ENCODE peak calls at places on chromosomes 3 and 15, in six cellular contexts. One of them, this sample, is unnamed.

GRCh38 chr3:159740054-159740453 is 248.6 kb upstream of the IL12A start:
- DNase-seq in GM12878: no peak
- DNase-seq in SK-N-SH: no peak
- DNase-seq in HepG2: no peak
- DNase-seq in H1: no peak
- DNase-seq in K562: no peak
- DNase-seq in this sample: no peak

GRCh38 chr15:34618073-34618472 is 34.6 kb upstream of the GOLGA8B start:
- DNase-seq in GM12878: no peak
- DNase-seq in SK-N-SH: no peak
- DNase-seq in HepG2: no peak
- DNase-seq in H1: no peak
- DNase-seq in K562: no peak
- DNase-seq in this sample: no peak

GRCh38 chr15:68440136-68440535 is 8.2 kb upstream of the ITGA11 start:
- DNase-seq in GM12878: no peak
- DNase-seq in SK-N-SH: no peak
- DNase-seq in HepG2: no peak
- DNase-seq in H1: peak; percentile 16
- DNase-seq in K562: no peak
- DNase-seq in this sample: no peak

GRCh38 chr15:68821898-68822380 is 1.2 kb upstream of the ANP32A start:
- DNase-seq in GM12878: no peak
- DNase-seq in SK-N-SH: no peak
- DNase-seq in HepG2: peak; percentile 69
- DNase-seq in H1: no peak
- DNase-seq in K562: no peak
- DNase-seq in this sample: peak; percentile 43

GRCh38 chr3:18027161-18027939 is 284.9 kb upstream of the TBC1D5 start:
- DNase-seq in GM12878: no peak
- DNase-seq in SK-N-SH: no peak
- DNase-seq in HepG2: no peak
- DNase-seq in H1: no peak
- DNase-seq in K562: no peak
- DNase-seq in this sample: no peak

GRCh38 chr3:102163039-102163817 is 271.6 kb upstream of the ZPLD1 start:
- DNase-seq in GM12878: no peak
- DNase-seq in SK-N-SH: peak; percentile 42
- DNase-seq in HepG2: no peak
- DNase-seq in H1: no peak
- DNase-seq in K562: no peak
- DNase-seq in this sample: no peak

GRCh38 chr3:113079532-113079931 is 88.7 kb downstream of the GTPBP8 start:
- DNase-seq in GM12878: no peak
- DNase-seq in SK-N-SH: no peak
- DNase-seq in HepG2: no peak
- DNase-seq in H1: no peak
- DNase-seq in K562: no peak
- DNase-seq in this sample: no peak

GRCh38 chr3:116607205-116607604 is 102.4 kb upstream of the TUSC7 start:
- DNase-seq in GM12878: no peak
- DNase-seq in SK-N-SH: no peak
- DNase-seq in HepG2: no peak
- DNase-seq in H1: no peak
- DNase-seq in K562: no peak
- DNase-seq in this sample: no peak

GRCh38 chr3:110341047-110341446 is 730.6 kb upstream of the NECTIN3 start:
- DNase-seq in GM12878: no peak
- DNase-seq in SK-N-SH: no peak
- DNase-seq in HepG2: no peak
- DNase-seq in H1: no peak
- DNase-seq in K562: no peak
- DNase-seq in this sample: no peak

GRCh38 chr15:40115670-40116093 is 7.0 kb upstream of the BMF start:
- DNase-seq in GM12878: peak; percentile 83
- DNase-seq in SK-N-SH: no peak
- DNase-seq in HepG2: peak; percentile 54
- DNase-seq in H1: no peak
- DNase-seq in K562: no peak
- DNase-seq in this sample: peak; percentile 89

GRCh38 chr3:42301446-42302175 is 35.6 kb upstream of the CCK start:
- DNase-seq in GM12878: no peak
- DNase-seq in SK-N-SH: no peak
- DNase-seq in HepG2: no peak
- DNase-seq in H1: no peak
- DNase-seq in K562: no peak
- DNase-seq in this sample: no peak

GRCh38 chr15:63402498-63403253 is 21.0 kb upstream of the CA12 start:
- DNase-seq in GM12878: no peak
- DNase-seq in SK-N-SH: peak; percentile 41
- DNase-seq in HepG2: peak; percentile 23
- DNase-seq in H1: peak; percentile 53
- DNase-seq in K562: no peak
- DNase-seq in this sample: no peak

GRCh38 chr3:101970915-101971314 is 121.6 kb downstream of the NFKBIZ start:
- DNase-seq in GM12878: no peak
- DNase-seq in SK-N-SH: no peak
- DNase-seq in HepG2: no peak
- DNase-seq in H1: no peak
- DNase-seq in K562: no peak
- DNase-seq in this sample: no peak

GRCh38 chr3:173733029-173733652 is 335.6 kb downstream of the NLGN1 start:
- DNase-seq in GM12878: no peak
- DNase-seq in SK-N-SH: peak; percentile 4
- DNase-seq in HepG2: peak; percentile 12
- DNase-seq in H1: no peak
- DNase-seq in K562: no peak
- DNase-seq in this sample: no peak

GRCh38 chr15:78955355-78955754 is 10.5 kb upstream of the CTSH start:
- DNase-seq in GM12878: no peak
- DNase-seq in SK-N-SH: no peak
- DNase-seq in HepG2: no peak
- DNase-seq in H1: no peak
- DNase-seq in K562: no peak
- DNase-seq in this sample: no peak

GRCh38 chr3:23219117-23219516 is 16.0 kb downstream of the UBE2E2 start:
- DNase-seq in GM12878: no peak
- DNase-seq in SK-N-SH: no peak
- DNase-seq in HepG2: no peak
- DNase-seq in H1: no peak
- DNase-seq in K562: no peak
- DNase-seq in this sample: no peak

GRCh38 chr3:64138046-64138445 is 87.2 kb downstream of the PRICKLE2 start:
- DNase-seq in GM12878: no peak
- DNase-seq in SK-N-SH: no peak
- DNase-seq in HepG2: peak; percentile 11
- DNase-seq in H1: no peak
- DNase-seq in K562: no peak
- DNase-seq in this sample: no peak

GRCh38 chr3:194003128-194004057 is 132.6 kb upstream of the HES1 start:
- DNase-seq in GM12878: peak; percentile 11
- DNase-seq in SK-N-SH: peak; percentile 86
- DNase-seq in HepG2: peak; percentile 47
- DNase-seq in H1: peak; percentile 65
- DNase-seq in K562: peak; percentile 96
- DNase-seq in this sample: peak; percentile 70

GRCh38 chr3:52480768-52481715 is 14.1 kb upstream of the STAB1 start:
- DNase-seq in GM12878: no peak
- DNase-seq in SK-N-SH: no peak
- DNase-seq in HepG2: no peak
- DNase-seq in H1: no peak
- DNase-seq in K562: no peak
- DNase-seq in this sample: no peak

GRCh38 chr3:165641569-165642310 is 195.5 kb downstream of the BCHE start:
- DNase-seq in GM12878: no peak
- DNase-seq in SK-N-SH: no peak
- DNase-seq in HepG2: no peak
- DNase-seq in H1: no peak
- DNase-seq in K562: no peak
- DNase-seq in this sample: no peak

GRCh38 chr3:27960133-27960532 is 238.0 kb upstream of the EOMES start:
- DNase-seq in GM12878: no peak
- DNase-seq in SK-N-SH: no peak
- DNase-seq in HepG2: no peak
- DNase-seq in H1: no peak
- DNase-seq in K562: no peak
- DNase-seq in this sample: no peak

GRCh38 chr15:33278816-33279612 is 31.8 kb upstream of the RYR3 start:
- DNase-seq in GM12878: no peak
- DNase-seq in SK-N-SH: no peak
- DNase-seq in HepG2: no peak
- DNase-seq in H1: no peak
- DNase-seq in K562: no peak
- DNase-seq in this sample: no peak

GRCh38 chr3:36814071-36814717 is 49.8 kb upstream of the DCLK3 start:
- DNase-seq in GM12878: no peak
- DNase-seq in SK-N-SH: no peak
- DNase-seq in HepG2: no peak
- DNase-seq in H1: no peak
- DNase-seq in K562: no peak
- DNase-seq in this sample: no peak

GRCh38 chr15:93515256-93516044 is 426.4 kb upstream of the RGMA start:
- DNase-seq in GM12878: no peak
- DNase-seq in SK-N-SH: no peak
- DNase-seq in HepG2: no peak
- DNase-seq in H1: no peak
- DNase-seq in K562: no peak
- DNase-seq in this sample: no peak

GRCh38 chr15:81273200-81273599 is 50.7 kb downstream of the STARD5 start:
- DNase-seq in GM12878: no peak
- DNase-seq in SK-N-SH: no peak
- DNase-seq in HepG2: no peak
- DNase-seq in H1: no peak
- DNase-seq in K562: no peak
- DNase-seq in this sample: no peak

GRCh38 chr3:18425641-18426403 is 683 bp upstream of the SATB1 start:
- DNase-seq in GM12878: no peak
- DNase-seq in SK-N-SH: peak; percentile 84
- DNase-seq in HepG2: no peak
- DNase-seq in H1: peak; percentile 78
- DNase-seq in K562: no peak
- DNase-seq in this sample: no peak

GRCh38 chr3:152058906-152059305 is 185.5 kb downstream of the SUCNR1 start:
- DNase-seq in GM12878: no peak
- DNase-seq in SK-N-SH: no peak
- DNase-seq in HepG2: no peak
- DNase-seq in H1: no peak
- DNase-seq in K562: no peak
- DNase-seq in this sample: no peak

GRCh38 chr3:160754855-160755747 is 930 bp upstream of the PPM1L start:
- DNase-seq in GM12878: peak; percentile 23
- DNase-seq in SK-N-SH: peak; percentile 94
- DNase-seq in HepG2: peak; percentile 58
- DNase-seq in H1: peak; percentile 83
- DNase-seq in K562: peak; percentile 94
- DNase-seq in this sample: peak; percentile 94
- TF ChIP-seq POLR2AphosphoS5 in GM12878: peak; percentile 56
- TF ChIP-seq POLR2AphosphoS5 in SK-N-SH: peak; percentile 63
- TF ChIP-seq POLR2AphosphoS5 in HepG2: no peak
- TF ChIP-seq POLR2AphosphoS5 in H1: peak; percentile 68
- TF ChIP-seq POLR2AphosphoS5 in K562: peak; percentile 22
- TF ChIP-seq POLR2AphosphoS5 in this sample: no peak

GRCh38 chr3:153911111-153911510 is 210.1 kb upstream of the ARHGEF26 start:
- DNase-seq in GM12878: no peak
- DNase-seq in SK-N-SH: no peak
- DNase-seq in HepG2: no peak
- DNase-seq in H1: no peak
- DNase-seq in K562: no peak
- DNase-seq in this sample: no peak
- TF ChIP-seq GABPA in GM12878: no peak
- TF ChIP-seq GABPA in SK-N-SH: no peak
- TF ChIP-seq GABPA in HepG2: no peak
- TF ChIP-seq GABPA in H1: no peak
- TF ChIP-seq GABPA in K562: no peak
- TF ChIP-seq GABPA in this sample: no peak

GRCh38 chr15:55741592-55742497 is 1.1 kb downstream of the PRTG start:
- DNase-seq in GM12878: no peak
- DNase-seq in SK-N-SH: peak; percentile 52
- DNase-seq in HepG2: peak; percentile 10
- DNase-seq in H1: peak; percentile 60
- DNase-seq in K562: no peak
- DNase-seq in this sample: no peak

GRCh38 chr15:55743615-55743978 is 645 bp upstream of the PRTG start:
- DNase-seq in GM12878: no peak
- DNase-seq in SK-N-SH: no peak
- DNase-seq in HepG2: no peak
- DNase-seq in H1: no peak
- DNase-seq in K562: no peak
- DNase-seq in this sample: no peak

GRCh38 chr15:55742927-55743614 is at the start of gene PRTG:
- DNase-seq in GM12878: no peak
- DNase-seq in SK-N-SH: peak; percentile 96
- DNase-seq in HepG2: peak; percentile 72
- DNase-seq in H1: peak; percentile 76
- DNase-seq in K562: peak; percentile 27
- DNase-seq in this sample: no peak

GRCh38 chr15:55742498-55742926 is 440 bp downstream of the PRTG start:
- DNase-seq in GM12878: no peak
- DNase-seq in SK-N-SH: no peak
- DNase-seq in HepG2: no peak
- DNase-seq in H1: no peak
- DNase-seq in K562: no peak
- DNase-seq in this sample: peak; percentile 26

GRCh38 chr15:55744026-55744655 is 1.2 kb upstream of the PRTG start:
- DNase-seq in GM12878: no peak
- DNase-seq in SK-N-SH: peak; percentile 34
- DNase-seq in HepG2: no peak
- DNase-seq in H1: no peak
- DNase-seq in K562: no peak
- DNase-seq in this sample: no peak
- H3K27me3 ChIP-seq in GM12878: peaks cover 22% of the 10 kb centered on the region
- H3K27me3 ChIP-seq in SK-N-SH: no peaks in the 10 kb centered on the region
- H3K27me3 ChIP-seq in HepG2: no peaks in the 10 kb centered on the region
- H3K27me3 ChIP-seq in H1: peaks cover 52% of the 10 kb centered on the region
- H3K27me3 ChIP-seq in K562: peaks cover 33% of the 10 kb centered on the region
- H3K27me3 ChIP-seq in this sample: peaks cover 45% of the 10 kb centered on the region

DNA sequence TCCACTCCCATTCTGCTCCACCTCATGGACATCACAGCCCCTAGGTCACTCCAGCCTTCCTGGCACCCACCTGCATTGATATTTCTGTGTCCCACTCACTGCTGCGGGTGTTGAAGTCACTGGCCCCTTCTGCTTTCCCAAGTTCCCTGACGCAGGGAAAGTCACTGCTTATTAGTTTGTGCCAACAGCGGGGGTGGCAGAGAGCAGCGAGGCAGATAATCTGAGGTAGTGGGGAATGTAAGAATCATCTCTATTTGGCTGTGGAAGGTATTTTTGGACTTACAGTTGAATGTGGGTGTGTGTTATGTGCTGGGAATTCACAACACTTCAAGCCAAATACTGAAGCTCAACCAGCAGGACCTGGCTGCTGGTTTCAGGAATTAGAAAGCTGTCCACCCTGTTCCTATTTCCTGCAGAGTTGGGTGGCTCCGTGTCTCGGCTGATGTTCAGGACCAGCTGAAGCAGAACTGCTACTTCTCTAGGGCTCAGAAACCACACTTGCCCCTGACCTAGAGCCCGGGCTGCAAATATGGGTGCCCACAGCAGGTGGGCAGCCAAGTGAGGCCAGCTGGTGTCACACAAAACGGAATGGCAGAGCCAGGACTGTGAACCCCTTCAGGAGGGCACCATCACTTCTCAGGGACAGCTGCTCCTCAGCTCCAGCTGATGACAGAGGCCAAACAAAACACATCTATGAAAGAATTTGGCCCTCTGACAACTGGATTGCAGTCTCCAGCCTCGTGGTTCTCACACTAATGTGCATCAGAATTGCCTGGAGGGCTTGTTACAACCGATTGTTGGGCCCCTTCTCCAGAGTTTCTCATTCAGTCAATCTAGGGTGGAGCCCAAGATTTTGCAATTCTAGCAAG is 57.7 kb downstream of the SEMA5B start:
- DNase-seq in GM12878: no peak
- DNase-seq in SK-N-SH: no peak
- DNase-seq in HepG2: no peak
- DNase-seq in H1: no peak
- DNase-seq in K562: no peak
- DNase-seq in this sample: no peak
- TF ChIP-seq POLR2AphosphoS5 in GM12878: no peak
- TF ChIP-seq POLR2AphosphoS5 in SK-N-SH: no peak
- TF ChIP-seq POLR2AphosphoS5 in HepG2: no peak
- TF ChIP-seq POLR2AphosphoS5 in H1: no peak
- TF ChIP-seq POLR2AphosphoS5 in K562: no peak
- TF ChIP-seq POLR2AphosphoS5 in this sample: no peak

This sample was measured in HL-60.